ENCODE peak calls at places on chromosomes 11 and 22, in four cellular contexts. H is OCI-LY7, F is pancreas, G is right lobe of liver. N is an unnamed sample. For H3K36me3, the result is how much of the 10 kb centered on the place peaks cover.

GRCh38 chr11:19276859-19277808 is 36.4 kb upstream of the E2F8 start:
- DNase-seq in H (no peak), F (no peak), G (peak), N (peak)

GRCh38 chr11:2989551-2989950 is 2.6 kb downstream of the NAP1L4 start:
- DNase-seq in H (peak), F (no peak), G (no peak), N (no peak)

GRCh38 chr11:93906486-93906885 is 56.1 kb upstream of the VSTM5 start:
- DNase-seq in H (no peak), F (no peak), G (no peak), N (no peak)

GRCh38 chr22:25582946-25583345 is 18.5 kb downstream of the GRK3 start:
- DNase-seq in H (no peak), F (no peak), G (no peak), N (no peak)

GRCh38 chr11:114399903-114400221 is 449 bp downstream of the C11orf71 start:
- DNase-seq in H (peak), F (peak), G (no peak), N (no peak)

GRCh38 chr11:34165786-34166557 is 60.5 kb downstream of the NAT10 start:
- DNase-seq in H (no peak), F (no peak), G (no peak), N (no peak)

GRCh38 chr11:35364101-35364780 is 55.1 kb downstream of the SLC1A2 start:
- DNase-seq in H (no peak), F (peak), G (peak), N (peak)

GRCh38 chr11:31690041-31690440 is 121.1 kb downstream of the PAX6 start:
- DNase-seq in H (no peak), F (no peak), G (no peak), N (no peak)

GRCh38 chr11:763073-763463 is 14.2 kb downstream of the GATD1 start:
- DNase-seq in H (no peak), F (peak), G (no peak), N (peak)

DNA sequence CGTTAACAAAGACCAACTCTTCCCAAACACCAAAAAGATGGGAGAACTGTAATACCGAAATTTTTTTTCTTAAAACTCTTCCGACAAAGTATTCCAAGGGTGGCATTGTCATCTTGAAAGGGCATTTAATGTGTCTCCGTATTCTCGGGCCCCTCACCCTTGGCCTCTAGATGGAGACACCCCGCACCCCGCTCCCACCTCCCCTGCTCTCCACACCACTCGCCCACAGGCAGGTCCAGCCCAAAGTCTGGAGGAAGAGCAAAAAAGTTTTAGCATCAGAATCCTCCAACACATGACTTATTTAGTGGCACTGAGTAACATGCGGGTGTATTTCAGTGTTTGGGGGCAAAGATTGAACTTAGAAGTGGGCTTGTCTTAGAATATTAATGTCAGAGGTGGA is 20.7 kb downstream of the SPATA19 start:
- DNase-seq in H (no peak), F (no peak), G (no peak), N (no peak)
- TF ChIP-seq CTCF in H (no peak), F (no peak), G (no peak), N (no peak)

DNA sequence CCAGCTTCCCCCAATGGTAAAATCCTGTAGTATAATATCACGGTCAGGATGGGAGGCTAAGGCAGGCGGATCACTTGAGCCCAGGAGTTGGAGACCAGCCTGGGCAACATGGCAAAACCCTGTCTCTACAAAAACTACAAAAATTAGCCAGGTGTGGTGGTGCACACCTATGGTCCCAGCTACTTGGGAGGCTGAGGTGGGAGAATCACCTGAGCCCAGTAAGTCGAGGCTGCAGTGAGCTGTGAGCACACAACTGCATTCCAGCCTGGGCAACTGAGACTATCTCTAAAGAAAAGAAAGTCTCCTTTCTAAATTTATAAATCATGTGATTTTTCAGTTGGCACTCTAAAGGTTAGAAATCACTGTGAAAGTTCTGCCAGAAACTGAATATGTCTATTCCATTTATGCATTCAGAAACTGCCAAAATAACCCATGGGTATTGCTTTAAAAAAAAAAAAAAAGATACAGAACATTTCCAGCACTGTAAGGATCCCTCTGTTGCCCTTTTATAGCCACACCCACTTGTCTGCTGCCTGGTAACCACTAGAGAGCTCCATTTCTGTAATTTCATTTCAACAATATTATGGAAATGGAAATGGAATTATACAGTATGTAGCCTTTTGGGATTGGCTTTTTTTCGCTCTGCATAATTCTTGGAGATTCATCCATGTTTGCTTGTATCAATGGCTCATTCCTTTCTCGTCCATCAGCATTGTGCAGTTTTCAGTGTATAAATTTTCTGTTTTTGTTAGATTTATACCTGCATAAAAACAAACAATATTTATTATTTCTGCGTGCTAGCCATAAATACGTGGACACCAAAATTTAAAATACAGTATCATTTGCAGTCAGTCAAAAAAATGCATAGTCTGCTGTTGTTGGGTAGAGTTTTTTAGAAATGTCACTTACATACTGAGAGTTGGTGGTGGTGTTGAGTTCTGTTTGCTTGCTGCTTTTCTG is 9.4 kb downstream of the CDC45 start:
- DNase-seq in H (no peak), F (no peak), G (no peak), N (no peak)
- H3K36me3 ChIP-seq in H (half or more), F (under half), G (under half), N (under half)

GRCh38 chr22:50143096-50143495 is 27.4 kb upstream of the PANX2 start:
- DNase-seq in H (no peak), F (no peak), G (no peak), N (no peak)
- TF ChIP-seq CTCF in H (no peak), F (no peak), G (no peak), N (no peak)

GRCh38 chr11:65440831-65441499 is 18.4 kb downstream of the NEAT1 start:
- DNase-seq in H (peak), F (no peak), G (no peak), N (no peak)

GRCh38 chr11:65438257-65439151 is 15.9 kb downstream of the NEAT1 start:
- DNase-seq in H (no peak), F (no peak), G (no peak), N (no peak)

GRCh38 chr11:65436412-65437032 is 13.9 kb downstream of the NEAT1 start:
- DNase-seq in H (no peak), F (peak), G (peak), N (peak)

GRCh38 chr11:65437436-65438227 is 15.0 kb downstream of the NEAT1 start:
- DNase-seq in H (no peak), F (peak), G (peak), N (peak)

DNA sequence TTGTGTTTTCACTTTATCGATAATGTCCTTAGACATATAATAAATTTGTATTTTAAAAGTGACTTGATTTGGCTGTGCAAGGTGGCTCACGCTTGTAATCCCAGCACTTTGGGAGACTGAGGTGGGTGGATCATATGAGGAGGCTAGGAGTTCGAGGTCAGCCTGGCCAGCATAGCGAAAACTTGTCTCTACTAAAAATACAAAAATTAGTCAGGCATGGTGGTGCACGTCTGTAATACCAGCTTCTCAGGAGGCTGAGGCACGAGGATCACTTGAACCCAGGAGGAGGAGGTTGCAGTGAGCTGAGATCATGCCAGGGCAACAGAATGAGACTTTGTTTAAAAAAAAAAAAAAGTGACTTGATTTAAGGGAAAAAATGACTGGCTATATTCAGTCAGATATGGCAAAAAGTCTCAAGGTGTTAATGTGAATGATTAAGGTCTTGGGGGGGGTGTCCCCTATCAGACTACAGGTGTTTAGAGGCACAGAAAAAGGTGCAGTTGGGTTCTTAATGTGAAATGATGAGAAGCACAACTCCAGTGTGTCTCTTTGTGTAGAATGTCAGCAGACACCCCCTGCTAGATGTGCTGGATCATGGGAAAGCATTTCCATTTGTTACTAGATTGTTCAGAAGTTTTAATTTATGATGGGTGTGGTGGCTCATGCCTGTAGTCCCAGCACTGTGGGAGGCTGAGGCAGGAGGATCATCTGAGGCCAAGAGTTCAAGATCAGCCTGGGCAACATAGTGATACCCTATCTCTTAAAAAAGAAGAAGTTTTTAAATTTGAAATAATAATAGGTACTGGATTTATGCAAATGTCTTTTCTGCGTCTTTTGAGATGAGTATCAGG is 17.0 kb downstream of the NEAT1 start:
- DNase-seq in H (no peak), F (no peak), G (peak), N (no peak)
- H3K36me3 ChIP-seq in H (under half), F (under half), G (under half), N (under half)

DNA sequence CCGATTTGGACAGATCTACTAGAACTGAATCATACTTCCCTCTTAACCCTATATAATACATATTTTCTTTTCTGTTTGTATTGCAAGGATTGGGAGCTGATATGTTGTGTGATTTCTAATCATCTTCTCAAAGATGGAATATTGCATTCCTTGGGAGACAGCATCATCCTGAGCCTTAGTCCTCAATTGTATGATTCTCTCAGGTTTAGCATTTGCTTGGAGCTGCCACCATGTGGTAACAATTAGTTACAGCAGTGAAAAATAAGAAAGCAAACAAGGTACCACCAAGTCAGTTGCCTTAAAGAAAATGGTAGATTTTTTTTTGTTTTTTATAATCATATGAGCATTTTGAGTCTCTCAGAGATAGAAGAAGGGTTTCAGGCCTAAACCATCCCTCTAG is 11.9 kb downstream of the SNX19 start:
- DNase-seq in H (no peak), F (no peak), G (no peak), N (no peak)
- TF ChIP-seq CTCF in H (peak), F (no peak), G (peak), N (peak)

DNA sequence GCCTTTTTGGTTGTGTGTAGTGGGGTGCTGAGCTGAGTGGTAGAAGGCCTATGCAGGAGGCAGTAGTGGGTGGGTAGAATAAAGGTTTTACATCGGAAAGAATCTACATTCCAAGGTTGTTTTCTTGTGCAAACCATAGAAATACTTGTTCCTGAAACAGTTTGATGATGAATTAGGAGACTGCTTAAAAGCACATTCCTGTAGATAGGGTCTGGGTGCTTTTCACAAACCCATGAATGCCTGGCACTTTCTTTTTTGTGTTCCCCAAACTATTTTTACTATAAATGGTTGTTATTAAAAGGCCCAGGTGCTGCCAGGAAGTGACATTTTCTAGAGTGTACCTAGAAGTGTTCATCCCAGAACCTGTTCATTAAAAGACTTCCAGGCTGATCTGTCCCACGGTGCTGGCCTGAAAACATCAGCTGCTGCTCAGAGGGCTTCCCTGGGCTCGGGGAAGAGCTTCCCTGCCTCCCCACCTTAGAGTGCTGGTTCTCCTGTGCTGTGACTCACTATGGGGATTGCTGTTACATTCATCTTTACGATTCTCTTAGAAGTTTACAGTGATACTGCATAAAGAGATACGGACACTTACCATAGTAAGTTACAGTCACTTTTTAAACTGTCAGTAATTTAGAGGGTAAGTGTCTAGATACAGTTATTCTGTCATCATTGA is 27.9 kb downstream of the PPFIA1 start:
- DNase-seq in H (no peak), F (no peak), G (no peak), N (no peak)
- H3K36me3 ChIP-seq in H (under half), F (under half), G (under half), N (under half)

DNA sequence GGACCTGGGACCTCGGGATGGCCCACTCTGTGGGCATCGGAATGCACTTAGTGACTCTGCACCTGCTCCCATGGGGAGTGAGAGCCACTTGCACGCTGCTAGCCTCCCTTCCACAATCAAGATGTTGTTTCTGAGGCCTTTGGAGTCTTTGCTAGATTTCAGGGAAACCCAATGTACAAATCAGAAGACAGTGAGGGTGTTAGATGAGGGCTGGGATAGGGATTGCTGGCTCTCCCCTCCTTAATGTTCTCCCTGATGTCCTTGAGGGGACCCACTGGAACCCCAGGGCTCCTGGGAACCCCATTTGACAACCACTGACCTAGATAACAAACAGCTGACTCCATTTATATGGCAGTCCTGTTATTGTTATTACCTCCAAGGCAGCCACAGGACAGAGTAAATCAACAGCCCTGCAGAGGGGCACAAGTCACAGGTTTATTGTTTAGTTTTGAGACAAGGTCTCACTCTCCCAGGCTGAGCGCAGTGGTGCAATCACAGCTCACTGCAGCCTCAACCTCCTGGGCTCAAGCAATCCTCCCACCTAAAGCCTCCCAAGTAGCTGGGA is 31.3 kb upstream of the COMT start:
- DNase-seq in H (no peak), F (no peak), G (no peak), N (no peak)
- TF ChIP-seq CTCF in H (peak), F (no peak), G (no peak), N (no peak)

GRCh38 chr11:74970852-74971395 is 17.8 kb upstream of the NEU3 start:
- DNase-seq in H (no peak), F (no peak), G (no peak), N (no peak)
- H3K36me3 ChIP-seq in H (half or more), F (under half), G (half or more), N (under half)

GRCh38 chr11:8792636-8793035 is 110.0 kb downstream of the RPL27A start:
- DNase-seq in H (no peak), F (no peak), G (no peak), N (no peak)

GRCh38 chr11:8794126-8794525 is 111.5 kb downstream of the RPL27A start:
- DNase-seq in H (no peak), F (no peak), G (no peak), N (no peak)

GRCh38 chr11:8796926-8797325 is 114.1 kb upstream of the AKIP1 start:
- DNase-seq in H (no peak), F (no peak), G (no peak), N (no peak)

GRCh38 chr11:8793114-8793777 is 110.7 kb downstream of the RPL27A start:
- DNase-seq in H (no peak), F (no peak), G (no peak), N (no peak)

DNA sequence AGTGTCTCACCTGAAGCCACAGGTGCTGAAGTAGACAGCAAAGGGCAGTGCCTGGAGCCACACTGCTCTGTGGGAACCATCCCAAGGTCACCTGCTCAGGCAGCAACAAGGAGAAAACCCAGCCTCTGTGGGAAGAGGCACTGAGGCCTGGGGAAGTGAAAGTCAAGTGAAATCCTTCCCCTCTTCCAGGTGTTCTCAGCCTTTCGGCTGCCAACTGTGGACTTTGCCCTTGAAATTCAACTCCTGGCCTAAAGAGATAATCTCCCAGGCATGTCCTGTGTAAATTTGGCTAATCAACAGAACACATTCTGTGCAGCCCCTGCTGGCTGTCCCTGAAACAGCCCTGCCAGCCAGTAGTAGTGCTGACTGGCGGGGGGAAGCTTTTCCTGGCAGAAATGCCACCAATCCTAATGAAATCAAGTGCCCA is 112.1 kb downstream of the RPL27A start:
- DNase-seq in H (no peak), F (peak), G (peak), N (peak)
- TF ChIP-seq CTCF in H (no peak), F (peak), G (peak), N (peak)

DNA sequence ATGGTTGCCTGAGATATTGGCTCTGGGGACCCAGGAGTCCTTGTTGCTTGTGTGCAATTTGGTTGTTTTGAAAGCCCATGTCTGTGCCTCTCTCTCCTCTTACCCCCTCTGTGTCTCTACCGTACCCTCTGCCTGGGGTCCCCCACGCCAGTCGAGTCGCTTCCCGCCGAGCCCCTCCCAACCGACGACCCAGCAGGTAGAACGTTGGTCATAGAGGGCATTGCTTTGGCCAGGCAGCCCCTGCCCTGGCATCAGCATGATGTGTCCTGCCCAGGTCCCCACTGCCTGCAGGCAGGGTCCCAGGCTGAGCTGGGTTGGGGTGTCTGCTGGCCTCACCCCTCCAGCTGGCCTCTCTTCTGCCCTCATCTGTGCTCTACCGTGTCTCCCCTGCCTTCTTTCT is 35.0 kb downstream of the TREH start:
- DNase-seq in H (no peak), F (no peak), G (no peak), N (no peak)
- H3K36me3 ChIP-seq in H (under half), F (under half), G (under half), N (under half)